ENCODE peak calls at places on chromosomes 16 and 17, in six cellular contexts. R, V, L, B, S and T are unnamed samples.

GRCh38 chr17:6100146-6100545 is 30.0 kb downstream of the WSCD1 start:
- DNase-seq in R (no peak), V (no peak), L (no peak), B (no peak), S (no peak), T (no peak)

GRCh38 chr16:143456-143855 is 5.0 kb upstream of the NPRL3 start:
- DNase-seq in R (no peak), V (no peak), L (no peak), B (no peak), S (no peak), T (no peak)

GRCh38 chr17:2076461-2076984 is 21.6 kb downstream of the HIC1 start:
- DNase-seq in R (no peak), V (no peak), L (no peak), B (peak), S (no peak), T (no peak)

GRCh38 chr16:84176192-84177053 is 10.4 kb downstream of the TAF1C start:
- DNase-seq in R (no peak), V (no peak), L (no peak), B (no peak), S (no peak), T (no peak)

GRCh38 chr16:86998196-86999001 is 318.8 kb downstream of the C16orf95 start:
- DNase-seq in R (no peak), V (no peak), L (no peak), B (no peak), S (no peak), T (no peak)

GRCh38 chr16:87100306-87101058 is 216.7 kb downstream of the C16orf95 start:
- DNase-seq in R (no peak), V (no peak), L (no peak), B (peak), S (no peak), T (no peak)

GRCh38 chr17:80270836-80271235 is 10.2 kb downstream of the RNF213 start:
- DNase-seq in R (no peak), V (no peak), L (no peak), B (peak), S (no peak), T (no peak)

GRCh38 chr17:57666198-57666870 is 78.8 kb downstream of the CCDC182 start:
- DNase-seq in R (no peak), V (no peak), L (no peak), B (peak), S (no peak), T (no peak)

GRCh38 chr17:58330997-58331814 is 2.6 kb upstream of the TSPOAP1 start:
- DNase-seq in R (peak), V (no peak), L (peak), B (peak), S (no peak), T (no peak)

GRCh38 chr17:68981288-68981687 is 26.1 kb upstream of the ABCA8 start:
- DNase-seq in R (peak), V (no peak), L (peak), B (peak), S (peak), T (peak)

GRCh38 chr16:5450435-5451104 is 353.0 kb upstream of the EEF2KMT start:
- DNase-seq in R (no peak), V (no peak), L (no peak), B (no peak), S (no peak), T (no peak)

GRCh38 chr17:55769625-55770000 is 18.8 kb downstream of the PCTP start:
- DNase-seq in R (no peak), V (no peak), L (no peak), B (peak), S (peak), T (no peak)

GRCh38 chr16:14300631-14301149 is 229.6 kb downstream of the MRTFB start:
- DNase-seq in R (peak), V (no peak), L (peak), B (peak), S (peak), T (peak)

GRCh38 chr17:57895382-57896060 is 45.7 kb upstream of the MRPS23 start:
- DNase-seq in R (no peak), V (no peak), L (no peak), B (no peak), S (no peak), T (peak)

GRCh38 chr16:80824623-80825364 is 20.4 kb upstream of the CDYL2 start:
- DNase-seq in R (no peak), V (no peak), L (no peak), B (peak), S (peak), T (no peak)

GRCh38 chr16:67594956-67595355 is 32.6 kb downstream of the CTCF start:
- DNase-seq in R (no peak), V (no peak), L (no peak), B (no peak), S (no peak), T (no peak)

GRCh38 chr16:85781685-85782370 is 17.5 kb downstream of the EMC8 start:
- DNase-seq in R (no peak), V (no peak), L (peak), B (no peak), S (peak), T (peak)

GRCh38 chr16:83037884-83038283 is 411.1 kb downstream of the CDH13 start:
- DNase-seq in R (no peak), V (no peak), L (no peak), B (no peak), S (no peak), T (no peak)

GRCh38 chr16:87457051-87457611 is 35.7 kb downstream of the ZCCHC14 start:
- DNase-seq in R (no peak), V (no peak), L (no peak), B (peak), S (no peak), T (no peak)

GRCh38 chr17:39096435-39097158 is 54.8 kb downstream of the PLXDC1 start:
- DNase-seq in R (no peak), V (no peak), L (peak), B (no peak), S (no peak), T (no peak)

GRCh38 chr17:50222922-50223321 is 21.5 kb upstream of the COL1A1 start:
- DNase-seq in R (no peak), V (no peak), L (no peak), B (no peak), S (no peak), T (no peak)